ENCODE peak calls at places on chromosome 11, in five cellular contexts. U, F, J, I and D are unnamed samples.

GRCh38 chr11:93740031-93740801 is 1.1 kb downstream of the TAF1D start:
- DNase-seq in I (no peak), U (peak; percentile 59), F (peak; percentile 21), J (peak; percentile 39), D (peak; percentile 28)

GRCh38 chr11:120608760-120609211 is 97.2 kb downstream of the GRIK4 start:
- DNase-seq in I (no peak), U (no peak), J (peak; percentile 20), F (no peak), D (peak; percentile 36)

GRCh38 chr11:79362821-79363220 is 78.0 kb downstream of the TENM4 start:
- DNase-seq in I (no peak), U (no peak), J (no peak), F (no peak), D (no peak)

GRCh38 chr11:126048198-126048597 is 14.5 kb downstream of the CDON start:
- DNase-seq in I (no peak), U (no peak), F (no peak), J (no peak), D (no peak)

GRCh38 chr11:110032257-110032656 is 60.9 kb upstream of the ZC3H12C start:
- DNase-seq in J (no peak), U (no peak), I (no peak), F (peak; percentile 18), D (no peak)

GRCh38 chr11:130439160-130439519 is 9.3 kb upstream of the ADAMTS15 start:
- DNase-seq in I (no peak), F (no peak), U (no peak), J (no peak), D (no peak)

GRCh38 chr11:117375960-117376359 is 48.3 kb downstream of the CEP164 start:
- DNase-seq in F (no peak), U (no peak), J (no peak), I (no peak), D (no peak)

GRCh38 chr11:94379619-94380018 is 21.6 kb downstream of the GPR83 start:
- DNase-seq in J (no peak), F (no peak), I (no peak), U (no peak), D (no peak)

GRCh38 chr11:73963861-73964260 is 13.0 kb downstream of the DNAJB13 start:
- DNase-seq in J (no peak), F (no peak), U (no peak), I (no peak), D (no peak)

GRCh38 chr11:35354644-35355043 is 64.7 kb downstream of the SLC1A2 start:
- DNase-seq in I (no peak), J (peak; percentile 50), U (no peak), F (no peak), D (no peak)

GRCh38 chr11:119056397-119056999 is 507 bp downstream of the HYOU1 start:
- DNase-seq in U (peak; percentile 62), J (no peak), I (peak; percentile 62), F (no peak), D (peak; percentile 16)

GRCh38 chr11:121250843-121251242 is 41.7 kb upstream of the SC5D start:
- DNase-seq in F (peak; percentile 26), I (no peak), J (no peak), U (no peak), D (no peak)

GRCh38 chr11:30789270-30789669 is 203.1 kb upstream of the MPPED2 start:
- DNase-seq in F (peak; percentile 57), I (no peak), U (no peak), J (peak; percentile 34), D (peak; percentile 71)

GRCh38 chr11:45592581-45592980 is 72.8 kb downstream of the CHST1 start:
- DNase-seq in F (no peak), U (no peak), I (no peak), J (no peak), D (no peak)

DNA sequence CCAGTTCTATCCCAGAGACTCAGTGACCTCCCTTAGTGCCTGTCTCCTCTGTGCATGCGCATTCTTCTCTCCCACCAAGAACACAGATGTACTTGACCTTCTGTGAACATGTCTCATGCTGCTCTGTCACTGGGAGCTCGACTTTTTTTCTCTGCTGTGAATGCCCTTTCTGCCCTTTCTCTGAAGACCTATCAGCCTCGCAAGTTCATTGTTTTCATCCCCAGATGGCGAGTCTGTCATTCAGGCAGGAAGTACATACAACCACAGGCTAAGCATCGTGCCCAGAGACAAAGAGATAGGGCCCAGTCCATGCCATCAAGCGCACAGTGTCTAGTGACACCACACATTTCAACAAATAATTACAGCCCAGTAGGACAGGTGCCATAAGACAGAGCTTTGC is 50.4 kb upstream of the RAB1B start:
- DNase-seq in F (no peak), J (no peak), I (no peak), U (no peak), D (no peak)
- TF ChIP-seq CTCF in F (no peak), J (no peak), I (no peak), U (no peak), D (no peak)

GRCh38 chr11:62912268-62912667 is 8.9 kb downstream of the CHRM1 start:
- DNase-seq in J (no peak), I (no peak), U (no peak), F (no peak), D (no peak)

GRCh38 chr11:62910141-62910882 is 10.9 kb downstream of the CHRM1 start:
- DNase-seq in J (no peak), U (no peak), I (no peak), F (no peak), D (no peak)

GRCh38 chr11:62911137-62912130 is 9.7 kb downstream of the CHRM1 start:
- DNase-seq in I (no peak), U (no peak), F (no peak), J (no peak), D (no peak)

GRCh38 chr11:62908468-62909072 is 12.6 kb downstream of the CHRM1 start:
- DNase-seq in U (no peak), F (no peak), I (peak; percentile 48), J (no peak), D (no peak)

GRCh38 chr11:62909107-62909894 is 11.9 kb downstream of the CHRM1 start:
- DNase-seq in I (peak; percentile 90), F (peak; percentile 75), J (peak; percentile 58), U (no peak), D (peak; percentile 70)
- TF ChIP-seq CTCF in I (no peak), F (peak; percentile 82), J (peak; percentile 57), U (peak; percentile 63), D (peak; percentile 73)

GRCh38 chr11:134358853-134359490 is 27.2 kb downstream of the GLB1L2 start:
- DNase-seq in J (no peak), U (no peak), F (no peak), I (no peak), D (no peak)

GRCh38 chr11:134359646-134360045 is 27.9 kb downstream of the GLB1L2 start:
- DNase-seq in U (no peak), J (no peak), F (no peak), I (no peak), D (no peak)

GRCh38 chr11:134361661-134362060 is 29.9 kb downstream of the GLB1L2 start:
- DNase-seq in J (no peak), U (no peak), I (no peak), F (no peak), D (no peak)

GRCh38 chr11:134361241-134361640 is 29.5 kb downstream of the GLB1L2 start:
- DNase-seq in I (no peak), U (no peak), F (no peak), J (no peak), D (no peak)

GRCh38 chr11:134360050-134360835 is 28.5 kb downstream of the GLB1L2 start:
- DNase-seq in I (peak; percentile 87), U (peak; percentile 72), J (peak; percentile 55), F (peak; percentile 43), D (peak; percentile 65)
- TF ChIP-seq CTCF in I (peak; percentile 94), U (peak; percentile 92), J (peak; percentile 70), F (peak; percentile 76), D (peak; percentile 83)

GRCh38 chr11:92070026-92070889 is 154.4 kb upstream of the FAT3 start:
- DNase-seq in I (no peak), J (no peak), F (no peak), U (no peak), D (peak; percentile 6)
- TF ChIP-seq CTCF in I (no peak), J (no peak), F (peak; percentile 26), U (peak; percentile 2), D (peak; percentile 11)

GRCh38 chr11:76512851-76513653 is 68.2 kb downstream of the EMSY start:
- DNase-seq in J (peak; percentile 52), U (no peak), F (peak; percentile 62), I (no peak), D (peak; percentile 57)
- TF ChIP-seq CTCF in J (peak; percentile 44), U (peak; percentile 28), F (peak; percentile 46), I (no peak), D (peak; percentile 49)

GRCh38 chr11:46916669-46917108 is 1.7 kb downstream of the LRP4 start:
- DNase-seq in I (peak; percentile 51), U (no peak), J (peak; percentile 66), F (peak; percentile 68), D (peak; percentile 74)

GRCh38 chr11:46917109-46918086 is 952 bp downstream of the LRP4 start:
- DNase-seq in F (no peak), J (no peak), U (no peak), I (no peak), D (no peak)

GRCh38 chr11:46918778-46919513 is 596 bp upstream of the LRP4 start:
- DNase-seq in U (no peak), F (no peak), I (no peak), J (no peak), D (no peak)

GRCh38 chr11:46916251-46916650 is 2.1 kb downstream of the LRP4 start:
- DNase-seq in I (no peak), J (no peak), U (no peak), F (no peak), D (no peak)

DNA sequence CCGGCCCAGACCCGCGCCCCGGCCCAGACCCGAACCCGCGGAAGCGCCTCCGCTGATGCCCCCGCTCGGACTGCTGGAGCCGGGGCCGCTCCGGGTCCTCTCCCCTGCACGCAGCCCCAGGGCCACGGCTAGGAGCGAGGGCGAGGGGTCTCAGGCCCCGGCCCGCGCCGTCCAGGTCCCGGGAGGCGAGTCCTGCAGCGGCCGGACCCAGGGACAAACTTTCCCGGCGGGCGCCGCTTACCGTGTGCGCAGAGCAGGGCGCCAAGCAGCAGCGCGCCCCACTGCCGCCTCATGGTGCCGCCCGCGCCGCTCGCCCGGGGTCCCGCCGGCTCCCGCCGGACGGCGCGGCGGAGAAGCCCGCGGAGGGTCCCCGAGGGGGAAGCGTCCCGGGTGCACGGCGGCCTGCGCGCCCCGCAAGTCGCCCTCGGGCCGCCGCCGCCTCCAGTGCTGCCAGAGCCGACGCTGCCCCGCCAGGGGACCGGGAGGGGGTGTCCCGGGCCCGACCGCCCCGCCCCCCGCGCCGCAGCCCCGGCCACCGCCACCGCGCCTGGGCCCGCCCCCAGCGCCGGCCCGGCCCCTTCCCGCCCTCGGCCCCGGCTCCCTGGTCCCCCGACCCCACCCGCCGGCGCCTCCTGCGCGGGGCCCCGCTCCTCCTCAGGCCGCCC is at the start of gene LRP4:
- DNase-seq in F (no peak), U (no peak), I (peak; percentile 52), J (no peak), D (peak; percentile 33)
- TF ChIP-seq CTCF in F (no peak), U (no peak), I (no peak), J (no peak), D (no peak)

DNA sequence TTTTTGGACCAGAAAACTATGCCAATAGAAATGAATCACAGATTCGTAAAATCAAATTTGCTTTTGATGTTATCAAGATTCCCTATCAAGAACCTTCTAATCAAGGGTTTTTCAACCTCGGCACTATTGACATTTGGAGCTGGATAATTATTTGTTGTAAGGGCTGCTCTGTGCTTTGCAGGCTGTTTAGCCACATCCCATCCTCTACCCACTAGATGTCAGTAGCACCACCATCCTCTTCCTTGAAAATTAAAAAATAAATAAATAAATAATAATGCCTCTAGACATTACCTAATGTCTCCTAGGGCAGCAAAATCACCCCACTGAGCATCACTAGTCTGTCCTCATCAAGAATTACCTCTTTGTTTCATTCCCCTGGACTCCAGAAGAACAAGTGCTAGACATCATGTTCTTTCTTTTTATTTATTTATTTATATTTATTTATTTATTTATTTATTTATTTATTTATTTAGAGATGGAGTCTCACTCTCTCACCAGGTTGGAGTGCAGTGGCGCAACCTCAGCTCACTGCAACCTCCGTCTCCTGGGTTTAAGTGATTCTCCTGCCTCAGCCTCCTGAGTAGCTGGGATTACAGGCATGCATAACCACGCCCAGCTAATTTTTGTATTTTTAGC is 744.7 kb downstream of the KCNA4 start:
- DNase-seq in I (no peak), U (no peak), F (peak; percentile 61), J (peak; percentile 52), D (peak; percentile 40)
- TF ChIP-seq CTCF in I (no peak), U (no peak), F (peak; percentile 67), J (peak; percentile 56), D (peak; percentile 44)